ENCODE peak calls at places on chromosomes 1 and 21, in six cellular contexts. W, D, O, Z, T and B are unnamed samples.

GRCh38 chr1:14365226-14365994 is 233.1 kb upstream of the KAZN start:
- DNase-seq in O (no peak), T (no peak), D (no peak), W (no peak), Z (no peak), B (no peak)

GRCh38 chr1:65319141-65319540 is 9.8 kb downstream of the DNAJC6 start:
- DNase-seq in D (no peak), W (no peak), O (no peak), T (no peak), Z (no peak), B (no peak)

GRCh38 chr1:7827134-7827955 is 25.5 kb downstream of the UTS2 start:
- DNase-seq in D (no peak), W (no peak), Z (no peak), T (no peak), O (no peak), B (no peak)

GRCh38 chr1:183148599-183148998 is 37.5 kb upstream of the LAMC2 start:
- DNase-seq in W (no peak), D (no peak), O (peak; percentile 70), Z (no peak), T (no peak), B (no peak)

GRCh38 chr1:245598524-245599310 is 443.9 kb downstream of the KIF26B start:
- DNase-seq in T (no peak), D (no peak), W (no peak), O (no peak), Z (no peak), B (no peak)

GRCh38 chr1:159951016-159951415 is 3.0 kb downstream of the SLAMF9 start:
- DNase-seq in O (no peak), T (no peak), D (no peak), Z (no peak), W (no peak), B (no peak)

GRCh38 chr1:5667513-5668325 is 324.5 kb downstream of the NPHP4 start:
- DNase-seq in D (no peak), Z (no peak), T (no peak), W (no peak), O (no peak), B (no peak)

GRCh38 chr1:225424562-225425210 is 3.2 kb downstream of the LBR start:
- DNase-seq in Z (no peak), D (no peak), W (no peak), O (peak; percentile 20), T (no peak), B (no peak)

GRCh38 chr1:65079941-65080340 is 68.1 kb upstream of the AK4 start:
- DNase-seq in T (no peak), O (peak; percentile 55), D (no peak), W (no peak), Z (no peak), B (no peak)

GRCh38 chr1:228963795-228964177 is 228.5 kb downstream of the RHOU start:
- DNase-seq in W (no peak), Z (no peak), O (peak; percentile 42), D (no peak), T (no peak), B (no peak)

GRCh38 chr1:9302745-9303524 is 10.2 kb downstream of the SPSB1 start:
- DNase-seq in W (no peak), D (no peak), T (no peak), O (peak; percentile 86), Z (no peak), B (peak; percentile 81)

GRCh38 chr1:235207202-235207565 is 46.1 kb upstream of the RBM34 start:
- DNase-seq in W (no peak), O (no peak), Z (no peak), T (no peak), D (peak; percentile 5), B (no peak)

GRCh38 chr1:117758444-117759316 is 152.8 kb downstream of the TENT5C start:
- DNase-seq in T (peak; percentile 85), O (peak; percentile 79), D (peak; percentile 74), Z (peak; percentile 42), W (peak; percentile 89), B (peak; percentile 93)

GRCh38 chr21:36027352-36027751 is 33.0 kb downstream of the SETD4 start:
- DNase-seq in T (no peak), D (peak; percentile 18), O (no peak), Z (no peak), W (no peak), B (no peak)

GRCh38 chr1:162560303-162561036 is 1.1 kb upstream of the UAP1 start:
- DNase-seq in O (no peak), T (peak; percentile 63), D (no peak), W (no peak), Z (no peak), B (peak; percentile 23)

GRCh38 chr1:2053217-2053616 is 3.0 kb downstream of the PRKCZ start:
- DNase-seq in O (no peak), T (no peak), W (no peak), D (no peak), Z (no peak), B (no peak)

GRCh38 chr21:44870748-44871495 is 2.6 kb downstream of the PTTG1IP start:
- DNase-seq in D (no peak), W (no peak), T (no peak), Z (no peak), O (no peak), B (no peak)

GRCh38 chr1:230195199-230195598 is 128.2 kb downstream of the GALNT2 start:
- DNase-seq in W (no peak), D (no peak), Z (no peak), T (no peak), O (no peak), B (no peak)

GRCh38 chr1:217332426-217333065 is 298.3 kb downstream of the GPATCH2 start:
- DNase-seq in Z (no peak), D (no peak), T (peak; percentile 50), W (no peak), O (no peak), B (peak; percentile 21)

GRCh38 chr1:30882678-30883388 is 25.7 kb downstream of the SDC3 start:
- DNase-seq in W (no peak), D (no peak), Z (no peak), T (no peak), O (no peak), B (no peak)

GRCh38 chr1:153024413-153024812 is 6.6 kb upstream of the SPRR1B start:
- DNase-seq in W (no peak), Z (no peak), O (no peak), T (no peak), D (no peak), B (no peak)

GRCh38 chr1:1004780-1005697 is 5.1 kb upstream of the HES4 start:
- DNase-seq in W (peak; percentile 75), O (no peak), T (no peak), D (no peak), Z (no peak), B (no peak)

GRCh38 chr21:36980280-36981048 is 14.0 kb upstream of the HLCS start:
- DNase-seq in W (peak; percentile 65), Z (no peak), O (no peak), T (peak; percentile 55), D (no peak), B (peak; percentile 66)

GRCh38 chr1:209692296-209692695 is 12.3 kb upstream of the HSD11B1 start:
- DNase-seq in T (no peak), Z (no peak), W (no peak), D (no peak), O (no peak), B (no peak)

GRCh38 chr1:199700551-199700950 is 327.0 kb upstream of the NR5A2 start:
- DNase-seq in T (no peak), W (no peak), O (no peak), Z (no peak), D (no peak), B (no peak)

GRCh38 chr1:56202743-56203142 is 376.6 kb downstream of the PLPP3 start:
- DNase-seq in W (no peak), T (no peak), D (peak; percentile 29), O (no peak), Z (no peak), B (no peak)

GRCh38 chr1:2127181-2128145 is 67.1 kb downstream of the FAAP20 start:
- DNase-seq in T (no peak), W (no peak), D (no peak), O (no peak), Z (no peak), B (no peak)

GRCh38 chr21:14862794-14863720 is 201.7 kb downstream of the NRIP1 start:
- DNase-seq in D (peak; percentile 26), W (no peak), T (peak; percentile 15), O (no peak), Z (no peak), B (peak; percentile 10)